ENCODE peak calls at places on chromosome 14, in ten cellular contexts. W is keratinocyte, C is AG04449, Z is endothelial cell, F is gastrocnemius medialis, A is Calu3, M is psoas muscle, B is upper lobe of right lung, I is dorsolateral prefrontal cortex, X is HFFc6. S is an unnamed sample.
A peak's percentile ranks its signal among the peaks of the same experiment; 100 is the strongest.

GRCh38 chr14:94571950-94572349 is 9.3 kb upstream of the SERPINA5 start:
- DNase-seq in W (no peak), C (peak; percentile 24), Z (no peak), F (no peak), A (no peak), M (no peak), B (no peak), I (no peak), X (no peak), S (no peak)

GRCh38 chr14:53894456-53894855 is 62.2 kb downstream of the BMP4 start:
- DNase-seq in W (no peak), C (no peak), Z (no peak), F (no peak), A (no peak), M (no peak), B (no peak), I (no peak), X (peak; percentile 71), S (no peak)

GRCh38 chr14:100297320-100298300 is 8.6 kb downstream of the SLC25A29 start:
- DNase-seq in W (no peak), C (no peak), Z (no peak), F (peak; percentile 69), A (no peak), M (peak; percentile 76), B (peak; percentile 77), I (peak; percentile 66), X (peak; percentile 53), S (no peak)

GRCh38 chr14:105477659-105478623 is 3.3 kb downstream of the CRIP2 start:
- DNase-seq in W (no peak), C (no peak), Z (peak; percentile 30), F (no peak), A (no peak), M (no peak), B (no peak), I (no peak), X (no peak), S (no peak)

GRCh38 chr14:74763803-74764531 is 851 bp downstream of the YLPM1 start:
- DNase-seq in W (no peak), C (no peak), Z (no peak), F (no peak), A (peak; percentile 3), M (no peak), B (no peak), I (no peak), X (peak; percentile 7), S (no peak)

GRCh38 chr14:64915025-64915424 is 770 bp downstream of the CHURC1 start:
- DNase-seq in W (no peak), C (no peak), Z (no peak), F (no peak), A (no peak), M (no peak), B (no peak), I (no peak), X (no peak), S (no peak)

GRCh38 chr14:37587881-37588666 is 7.0 kb downstream of the FOXA1 start:
- DNase-seq in W (no peak), C (no peak), Z (peak; percentile 61), F (no peak), A (peak; percentile 58), M (no peak), B (peak; percentile 69), I (no peak), X (no peak), S (no peak)

GRCh38 chr14:95500772-95501401 is 15.6 kb downstream of the SYNE3 start:
- DNase-seq in W (no peak), C (no peak), Z (no peak), F (peak; percentile 63), A (no peak), M (peak; percentile 79), B (no peak), I (no peak), X (peak; percentile 88), S (no peak)

GRCh38 chr14:29735459-29735858 is 192.2 kb downstream of the PRKD1 start:
- DNase-seq in W (no peak), C (no peak), Z (no peak), F (no peak), A (no peak), M (no peak), B (no peak), I (no peak), X (no peak), S (no peak)

GRCh38 chr14:62938774-62939173 is 106.5 kb downstream of the KCNH5 start:
- DNase-seq in W (no peak), C (no peak), Z (no peak), F (no peak), A (no peak), M (no peak), B (no peak), I (no peak), X (no peak), S (no peak)

GRCh38 chr14:101058571-101058970 is 155.0 kb upstream of the RTL1 start:
- DNase-seq in W (no peak), C (no peak), Z (no peak), F (no peak), A (no peak), M (no peak), B (no peak), I (no peak), X (peak; percentile 57), S (no peak)

GRCh38 chr14:52314521-52315354 is 626 bp downstream of the PTGER2 start:
- DNase-seq in W (no peak), C (no peak), Z (peak; percentile 26), F (no peak), A (peak; percentile 12), M (peak; percentile 25), B (peak; percentile 74), I (no peak), X (no peak), S (peak; percentile 9)

DNA sequence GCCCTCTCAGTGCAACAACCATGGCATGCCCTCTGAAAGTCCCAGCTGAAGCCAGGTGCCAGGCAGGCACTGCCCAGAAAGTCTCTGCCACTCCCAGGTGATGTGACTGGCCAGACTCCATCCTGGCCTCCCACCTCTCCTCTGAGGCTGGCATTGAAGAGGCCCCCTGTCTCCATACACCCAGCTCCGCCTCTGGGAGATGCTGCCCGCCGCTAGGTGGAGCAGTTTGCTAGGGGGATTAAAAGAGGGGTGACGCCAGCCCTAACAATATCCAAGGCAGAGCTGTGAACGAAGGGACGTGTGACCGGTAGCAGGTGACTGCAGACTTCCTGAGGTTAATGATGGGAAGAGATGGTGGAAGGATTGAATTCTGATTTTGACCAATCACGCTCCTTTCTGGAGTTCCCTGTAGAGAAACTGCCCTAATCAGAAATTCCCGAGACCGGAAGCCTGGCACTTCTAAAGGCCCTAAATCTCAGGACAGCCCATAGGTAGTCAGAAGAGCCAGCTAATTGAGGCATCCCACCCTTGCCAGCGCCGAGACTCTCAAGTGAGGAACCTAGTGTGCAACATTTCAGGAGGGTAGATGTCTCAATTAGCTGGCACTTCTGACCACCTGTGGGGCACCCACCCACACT is 8.3 kb upstream of the PLEK2 start:
- DNase-seq in W (no peak), C (no peak), Z (peak; percentile 31), F (no peak), A (peak; percentile 67), M (no peak), B (no peak), I (no peak), X (no peak), S (no peak)
- TF ChIP-seq CTCF in W (peak; percentile 36), C (peak; percentile 15), Z (peak; percentile 22), F (peak; percentile 3), A (peak; percentile 61), M (peak; percentile 45), B (peak; percentile 41), I (no peak), X (peak; percentile 76), S (peak; percentile 34)

GRCh38 chr14:72826039-72826438 is 67.9 kb downstream of the DPF3 start:
- DNase-seq in W (no peak), C (no peak), Z (no peak), F (no peak), A (no peak), M (no peak), B (no peak), I (no peak), X (no peak), S (no peak)
- TF ChIP-seq CTCF in W (no peak), C (no peak), Z (no peak), F (no peak), A (no peak), M (no peak), B (no peak), I (no peak), X (no peak), S (no peak)

GRCh38 chr14:58464652-58465051 is 37.1 kb downstream of the KIAA0586 start:
- DNase-seq in W (no peak), C (no peak), Z (no peak), F (no peak), A (no peak), M (no peak), B (no peak), I (no peak), X (no peak), S (no peak)

GRCh38 chr14:58466459-58466858 is 38.9 kb downstream of the KIAA0586 start:
- DNase-seq in W (no peak), C (no peak), Z (no peak), F (no peak), A (no peak), M (no peak), B (no peak), I (no peak), X (no peak), S (no peak)

GRCh38 chr14:58465425-58465824 is 37.9 kb downstream of the KIAA0586 start:
- DNase-seq in W (no peak), C (no peak), Z (no peak), F (no peak), A (peak; percentile 2), M (no peak), B (no peak), I (no peak), X (peak; percentile 5), S (no peak)

GRCh38 chr14:58469309-58469708 is 41.8 kb downstream of the KIAA0586 start:
- DNase-seq in W (no peak), C (no peak), Z (no peak), F (no peak), A (no peak), M (no peak), B (no peak), I (no peak), X (no peak), S (no peak)

GRCh38 chr14:58467575-58467974 is 40.1 kb downstream of the KIAA0586 start:
- DNase-seq in W (no peak), C (no peak), Z (no peak), F (no peak), A (no peak), M (no peak), B (no peak), I (no peak), X (no peak), S (no peak)
- TF ChIP-seq CTCF in W (no peak), C (no peak), Z (no peak), F (no peak), A (no peak), M (no peak), B (no peak), I (no peak), X (no peak), S (no peak)

GRCh38 chr14:21840765-21841164 is 167.1 kb upstream of the OR4E1 start:
- DNase-seq in W (no peak), C (no peak), Z (no peak), F (no peak), A (no peak), M (no peak), B (no peak), I (no peak), X (no peak), S (no peak)

GRCh38 chr14:21852061-21852664 is 178.5 kb upstream of the OR4E1 start:
- DNase-seq in W (no peak), C (no peak), Z (peak; percentile 70), F (no peak), A (peak; percentile 56), M (no peak), B (no peak), I (peak; percentile 66), X (peak; percentile 0), S (peak; percentile 71)

GRCh38 chr14:21846227-21846885 is 172.7 kb upstream of the OR4E1 start:
- DNase-seq in W (no peak), C (no peak), Z (peak; percentile 66), F (no peak), A (peak; percentile 66), M (peak; percentile 17), B (no peak), I (peak; percentile 58), X (no peak), S (peak; percentile 49)
- TF ChIP-seq CTCF in W (peak; percentile 73), C (no peak), Z (peak; percentile 85), F (no peak), A (peak; percentile 32), M (peak; percentile 11), B (peak; percentile 55), I (peak; percentile 68), X (peak; percentile 60), S (peak; percentile 77)

S was measured in neural crest cell.